ENCODE peak calls at places on chromosomes 6 and 20, in ten cellular contexts. P is fibroblast of mammary gland, A is pancreas, U is nephron progenitor cell, N is kidney epithelial cell, W is psoas muscle, M is GM10248, Q is sigmoid colon, X is GM06990, V is NB4. S is an unnamed sample.

GRCh38 chr20:56506103-56506502 is 18.4 kb upstream of the FAM209A start:
- DNase-seq in Q (no peak), X (no peak), P (no peak), N (no peak), W (no peak), U (no peak), V (no peak), A (no peak), M (no peak), S (no peak)

GRCh38 chr6:50791900-50792508 is 26.7 kb upstream of the TFAP2B start:
- DNase-seq in W (no peak), V (peak), X (no peak), N (peak), M (peak), A (peak), P (peak), Q (no peak), U (peak), S (peak)

GRCh38 chr20:12575352-12576095 is 433.2 kb upstream of the SPTLC3 start:
- DNase-seq in Q (peak), N (no peak), X (no peak), M (no peak), W (peak), A (peak), U (no peak), P (no peak), V (no peak), S (no peak)

GRCh38 chr6:36427781-36428345 is 14.8 kb downstream of the PXT1 start:
- DNase-seq in X (no peak), U (no peak), N (no peak), Q (no peak), A (no peak), M (no peak), V (peak), W (no peak), P (peak), S (no peak)

GRCh38 chr6:37695273-37695672 is 2.4 kb downstream of the MDGA1 start:
- DNase-seq in U (no peak), X (no peak), W (no peak), A (no peak), V (no peak), M (no peak), N (no peak), Q (no peak), P (no peak), S (no peak)

GRCh38 chr20:45962031-45962755 is 9.8 kb downstream of the ZNF335 start:
- DNase-seq in N (no peak), Q (peak), V (no peak), U (no peak), A (no peak), P (no peak), M (no peak), X (no peak), W (no peak), S (no peak)

GRCh38 chr6:26388441-26388840 is 5.5 kb downstream of the BTN2A2 start:
- DNase-seq in W (no peak), U (no peak), Q (no peak), A (no peak), P (no peak), N (no peak), V (no peak), M (no peak), X (no peak), S (no peak)

GRCh38 chr20:38453941-38454340 is 18.7 kb upstream of the RALGAPB start:
- DNase-seq in M (peak), W (no peak), Q (peak), P (no peak), U (no peak), A (no peak), N (peak), X (peak), V (no peak), S (peak)

GRCh38 chr6:32128751-32129296 is 778 bp upstream of the ATF6B start:
- DNase-seq in A (no peak), V (no peak), X (no peak), M (no peak), U (no peak), N (no peak), P (no peak), Q (no peak), W (no peak), S (no peak)

GRCh38 chr6:31170987-31171671 is 647 bp upstream of the POU5F1 start:
- DNase-seq in V (no peak), P (no peak), X (no peak), U (no peak), M (no peak), W (no peak), N (no peak), A (no peak), Q (no peak), S (no peak)

GRCh38 chr6:71107935-71108420 is 151.1 kb upstream of the B3GAT2 start:
- DNase-seq in P (peak), A (no peak), U (no peak), V (no peak), W (no peak), M (no peak), X (no peak), Q (no peak), N (peak), S (no peak)

GRCh38 chr6:137025786-137026730 is 18.7 kb downstream of the IL20RA start:
- DNase-seq in A (no peak), P (no peak), M (no peak), Q (no peak), W (no peak), N (peak), V (peak), X (no peak), U (no peak), S (no peak)

GRCh38 chr6:16480780-16481179 is 242.4 kb downstream of the GMPR start:
- DNase-seq in W (no peak), A (no peak), P (no peak), V (no peak), X (no peak), Q (no peak), U (no peak), M (no peak), N (no peak), S (no peak)
- TF ChIP-seq CTCF in W (no peak), A (no peak), P (no peak), V (no peak), X (no peak), Q (no peak), U (no peak), M (no peak), N (no peak), S (no peak)

GRCh38 chr6:124963416-124964083 is 1.3 kb downstream of the RNF217 start:
- DNase-seq in X (no peak), W (peak), Q (no peak), A (no peak), N (no peak), U (no peak), M (peak), P (peak), V (no peak), S (no peak)

GRCh38 chr6:124961468-124961783 is 811 bp upstream of the RNF217 start:
- DNase-seq in P (no peak), M (no peak), V (no peak), W (no peak), X (no peak), Q (no peak), A (no peak), U (no peak), N (no peak), S (no peak)

GRCh38 chr6:124961784-124962611 is at the start of gene RNF217:
- DNase-seq in A (peak), P (peak), W (peak), Q (peak), U (peak), M (peak), X (peak), N (no peak), V (no peak), S (peak)

GRCh38 chr6:124964084-124964763 is 2.0 kb downstream of the RNF217 start:
- DNase-seq in V (no peak), M (no peak), W (peak), U (no peak), X (no peak), Q (peak), N (no peak), P (peak), A (no peak), S (no peak)

GRCh38 chr6:124962617-124963415 is 579 bp downstream of the RNF217 start:
- DNase-seq in X (peak), N (no peak), M (peak), A (peak), Q (peak), W (peak), V (no peak), U (peak), P (no peak), S (peak)
- TF ChIP-seq CTCF in X (no peak), N (peak), M (no peak), A (no peak), Q (no peak), W (peak), V (no peak), U (no peak), P (no peak), S (no peak)

GRCh38 chr20:50932881-50933280 is 1.6 kb upstream of the ADNP start:
- DNase-seq in N (no peak), Q (no peak), U (no peak), M (no peak), V (no peak), A (no peak), W (no peak), P (no peak), X (no peak), S (no peak)

GRCh38 chr20:50930139-50931047 is 844 bp downstream of the ADNP start:
- DNase-seq in A (peak), W (peak), N (no peak), P (no peak), M (no peak), V (peak), X (peak), Q (no peak), U (peak), S (no peak)

GRCh38 chr20:50932016-50932338 is 740 bp upstream of the ADNP start:
- DNase-seq in Q (no peak), P (no peak), U (no peak), W (no peak), V (no peak), N (no peak), A (no peak), M (no peak), X (no peak), S (no peak)

GRCh38 chr20:50931048-50931305 is 260 bp downstream of the ADNP start:
- DNase-seq in A (no peak), Q (no peak), N (no peak), M (peak), V (no peak), X (no peak), W (no peak), U (no peak), P (no peak), S (peak)

GRCh38 chr20:50931306-50932015 is at the start of gene ADNP:
- DNase-seq in X (peak), W (peak), N (peak), A (peak), Q (peak), M (peak), V (peak), U (peak), P (peak), S (peak)
- TF ChIP-seq CTCF in X (peak), W (peak), N (peak), A (peak), Q (peak), M (peak), V (peak), U (peak), P (peak), S (peak)

DNA sequence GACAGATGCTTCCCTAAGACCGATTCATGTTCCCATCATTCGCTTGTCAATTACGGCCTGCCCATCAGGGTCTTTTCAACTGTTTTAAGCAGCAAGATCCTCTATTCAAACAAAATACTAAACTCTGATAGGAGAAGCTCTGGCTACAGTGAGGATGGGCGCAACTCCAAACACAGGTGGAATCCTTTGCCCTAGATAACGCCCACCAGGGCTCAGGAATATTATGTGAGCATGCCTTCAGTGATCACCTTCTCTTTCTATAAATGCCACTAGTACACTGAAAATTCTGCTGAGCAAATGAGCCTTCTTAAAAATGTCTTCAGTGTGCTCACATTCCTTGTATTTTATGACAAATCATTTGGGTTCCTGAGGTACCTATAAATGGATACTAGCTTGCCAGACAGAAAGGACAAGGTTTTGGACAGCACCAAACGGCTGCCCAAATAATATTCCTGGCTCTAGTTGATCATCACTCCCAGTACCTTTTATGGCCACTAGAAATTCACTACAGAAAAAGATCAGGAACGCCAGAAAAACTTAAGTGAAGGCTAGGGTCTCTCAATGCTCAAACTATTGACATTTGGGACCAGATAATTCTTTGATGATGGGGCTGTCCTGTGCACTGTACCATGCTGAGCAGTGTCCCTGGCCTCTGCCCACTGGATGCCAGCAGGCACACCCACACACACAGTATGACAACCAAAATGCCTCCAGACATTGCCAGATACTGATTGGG is 13.1 kb downstream of the ZNF217 start:
- DNase-seq in M (no peak), W (no peak), V (no peak), A (no peak), N (no peak), Q (no peak), P (no peak), X (no peak), U (no peak), S (no peak)
- TF ChIP-seq CTCF in M (no peak), W (peak), V (no peak), A (no peak), N (no peak), Q (peak), P (peak), X (peak), U (no peak), S (no peak)

GRCh38 chr6:19712012-19712688 is 125.0 kb upstream of the ID4 start:
- DNase-seq in Q (no peak), N (no peak), X (no peak), W (no peak), A (no peak), U (no peak), P (no peak), M (no peak), V (no peak), S (no peak)
- TF ChIP-seq CTCF in Q (no peak), N (no peak), X (no peak), W (no peak), A (no peak), U (no peak), P (no peak), M (no peak), V (no peak), S (no peak)

GRCh38 chr20:4581838-4582237 is 139.9 kb upstream of the PRND start:
- DNase-seq in W (no peak), M (no peak), N (no peak), A (no peak), P (no peak), V (no peak), U (no peak), Q (no peak), X (no peak), S (no peak)
- TF ChIP-seq CTCF in W (no peak), M (no peak), N (no peak), A (no peak), P (peak), V (no peak), U (peak), Q (no peak), X (no peak), S (no peak)

DNA sequence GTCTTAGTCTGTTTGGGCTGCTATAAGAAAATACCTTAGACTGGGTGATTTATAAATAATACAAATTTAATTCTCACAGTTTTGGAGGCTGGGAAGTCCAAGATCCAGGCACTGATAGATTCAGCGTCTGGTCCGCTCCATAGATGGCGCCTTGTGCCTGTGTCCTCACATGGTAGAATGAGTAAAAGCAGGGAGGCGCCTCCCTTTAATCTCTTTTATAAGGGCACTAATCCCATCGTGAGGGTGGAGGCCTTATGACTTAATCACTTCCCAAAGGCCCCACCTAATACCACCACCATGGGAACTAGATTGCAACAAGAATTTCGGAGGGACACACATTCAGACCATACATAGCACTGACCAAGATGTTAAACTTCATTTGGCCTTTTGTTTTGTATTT is 91.2 kb upstream of the TMEM181 start:
- DNase-seq in X (no peak), W (no peak), A (no peak), N (no peak), P (peak), M (no peak), U (no peak), Q (no peak), V (peak), S (no peak)
- TF ChIP-seq CTCF in X (no peak), W (no peak), A (no peak), N (no peak), P (peak), M (no peak), U (no peak), Q (no peak), V (no peak), S (peak)

GRCh38 chr6:156686940-156687874 is 90.0 kb upstream of the ARID1B start:
- DNase-seq in V (peak), U (peak), N (no peak), W (peak), X (peak), A (peak), Q (peak), P (peak), M (peak), S (peak)

GRCh38 chr6:156687875-156688549 is 89.2 kb upstream of the ARID1B start:
- DNase-seq in Q (peak), N (no peak), A (peak), X (no peak), V (no peak), P (peak), M (no peak), U (peak), W (peak), S (peak)

GRCh38 chr6:156689656-156690055 is 87.5 kb upstream of the ARID1B start:
- DNase-seq in W (no peak), M (no peak), P (no peak), N (no peak), U (no peak), Q (no peak), A (no peak), X (no peak), V (peak), S (no peak)

GRCh38 chr6:156685823-156686428 is 91.3 kb upstream of the ARID1B start:
- DNase-seq in A (no peak), M (no peak), N (no peak), U (no peak), V (no peak), Q (no peak), W (no peak), X (no peak), P (no peak), S (no peak)

GRCh38 chr6:156686429-156686939 is 90.7 kb upstream of the ARID1B start:
- DNase-seq in N (no peak), M (no peak), Q (peak), W (no peak), A (no peak), U (peak), P (peak), V (peak), X (no peak), S (peak)
- TF ChIP-seq CTCF in N (peak), M (peak), Q (peak), W (peak), A (no peak), U (no peak), P (peak), V (no peak), X (peak), S (no peak)

GRCh38 chr20:39968495-39968894 is 720.5 kb downstream of the MAFB start:
- DNase-seq in X (no peak), N (no peak), U (no peak), M (no peak), A (no peak), Q (no peak), V (no peak), W (no peak), P (no peak), S (no peak)
- TF ChIP-seq CTCF in X (no peak), N (no peak), U (no peak), M (no peak), A (no peak), Q (no peak), V (no peak), W (no peak), P (no peak), S (no peak)